ENCODE peak calls at places on chromosome 21, in nine cellular contexts. F, X, Z, E, Q, W, S, M and O are unnamed samples.

GRCh38 chr21:38266732-38267131 is 9.9 kb downstream of the KCNJ15 start:
- DNase-seq in E (no peak), Q (no peak), M (no peak), X (peak; percentile 64), W (no peak), S (peak; percentile 80), F (no peak), Z (no peak), O (no peak)

GRCh38 chr21:34669149-34669879 is 520 bp downstream of the CLIC6 start:
- DNase-seq in F (no peak), Q (no peak), X (no peak), M (no peak), Z (no peak), W (no peak), E (no peak), S (no peak), O (no peak)

GRCh38 chr21:22993822-22994574 is 1995.8 kb downstream of the NCAM2 start:
- DNase-seq in X (no peak), W (no peak), M (no peak), Z (no peak), S (no peak), F (no peak), Q (no peak), E (no peak), O (no peak)

GRCh38 chr21:39461419-39461818 is 9.6 kb downstream of the SH3BGR start:
- DNase-seq in M (no peak), W (no peak), E (no peak), S (no peak), F (no peak), Q (no peak), X (no peak), Z (no peak), O (no peak)

GRCh38 chr21:44800103-44800502 is 1.5 kb downstream of the UBE2G2 start:
- DNase-seq in X (peak; percentile 27), Q (no peak), F (no peak), E (no peak), M (no peak), S (peak; percentile 55), W (no peak), Z (no peak), O (peak; percentile 42)

GRCh38 chr21:15010645-15011044 is 54.2 kb downstream of the NRIP1 start:
- DNase-seq in M (no peak), S (no peak), X (peak; percentile 36), F (no peak), Z (no peak), E (no peak), W (no peak), Q (no peak), O (no peak)

GRCh38 chr21:22791986-22792560 is 1793.9 kb downstream of the NCAM2 start:
- DNase-seq in Z (no peak), E (no peak), W (no peak), M (no peak), X (peak; percentile 77), Q (no peak), F (peak; percentile 61), S (peak; percentile 37), O (peak; percentile 83)

GRCh38 chr21:38123626-38124025 is 133.2 kb upstream of the KCNJ15 start:
- DNase-seq in M (no peak), Z (no peak), F (no peak), W (no peak), E (no peak), S (no peak), Q (no peak), X (no peak), O (no peak)

GRCh38 chr21:45167796-45168222 is 93.4 kb downstream of the ADARB1 start:
- DNase-seq in S (peak; percentile 71), M (no peak), Z (no peak), Q (no peak), F (no peak), E (no peak), X (no peak), W (no peak), O (no peak)

GRCh38 chr21:39020751-39021474 is 162.3 kb downstream of the PSMG1 start:
- DNase-seq in S (peak; percentile 67), W (no peak), Q (no peak), F (no peak), M (no peak), E (no peak), X (peak; percentile 88), Z (no peak), O (no peak)

GRCh38 chr21:36113647-36114428 is 21.0 kb upstream of the CBR3 start:
- DNase-seq in S (no peak), Q (no peak), F (no peak), X (peak; percentile 70), M (no peak), Z (peak; percentile 39), E (peak; percentile 90), W (no peak), O (peak; percentile 39)

GRCh38 chr21:36437745-36438128 is 42.2 kb downstream of the CLDN14 start:
- DNase-seq in S (peak; percentile 80), E (no peak), X (peak; percentile 87), W (no peak), Q (no peak), M (no peak), F (no peak), Z (no peak), O (no peak)

GRCh38 chr21:39696620-39697019 is 48.4 kb upstream of the IGSF5 start:
- DNase-seq in Q (no peak), W (no peak), F (peak; percentile 2), E (no peak), S (no peak), M (no peak), X (no peak), Z (no peak), O (no peak)

GRCh38 chr21:35945089-35945671 is 115.1 kb downstream of the SETD4 start:
- DNase-seq in X (no peak), S (no peak), M (no peak), E (no peak), F (no peak), Q (no peak), W (no peak), Z (no peak), O (no peak)

GRCh38 chr21:31505975-31506374 is 153.5 kb upstream of the SOD1 start:
- DNase-seq in Z (no peak), F (no peak), S (no peak), M (no peak), Q (no peak), X (no peak), W (no peak), E (no peak), O (no peak)

GRCh38 chr21:32828908-32829307 is 57.4 kb upstream of the PAXBP1 start:
- DNase-seq in S (no peak), E (no peak), M (no peak), F (no peak), X (no peak), Z (no peak), Q (no peak), W (no peak), O (no peak)

GRCh38 chr21:22795644-22796043 is 1797.4 kb downstream of the NCAM2 start:
- DNase-seq in E (no peak), Q (no peak), F (no peak), M (no peak), X (no peak), S (no peak), W (no peak), Z (no peak), O (no peak)

GRCh38 chr21:45854702-45855247 is 126.8 kb upstream of the COL6A1 start:
- DNase-seq in Z (no peak), E (peak; percentile 30), F (no peak), Q (peak; percentile 48), S (no peak), X (no peak), M (no peak), W (no peak), O (no peak)

GRCh38 chr21:39258207-39258606 is 55.2 kb downstream of the BRWD1 start:
- DNase-seq in E (no peak), W (no peak), Q (no peak), F (no peak), M (no peak), X (no peak), Z (no peak), S (no peak), O (no peak)

GRCh38 chr21:15060776-15061175 is 4.0 kb downstream of the NRIP1 start:
- DNase-seq in Q (no peak), X (peak; percentile 84), M (no peak), S (peak; percentile 30), F (no peak), E (no peak), Z (no peak), W (no peak), O (no peak)

GRCh38 chr21:27580276-27580675 is 613.4 kb upstream of the ADAMTS5 start:
- DNase-seq in E (no peak), W (no peak), S (no peak), X (no peak), Q (no peak), M (no peak), F (no peak), Z (no peak), O (no peak)

GRCh38 chr21:33980276-33980916 is 64.8 kb upstream of the ATP5PO start:
- DNase-seq in Z (no peak), F (no peak), S (no peak), W (no peak), E (peak; percentile 60), M (no peak), Q (no peak), X (peak; percentile 80), O (no peak)

GRCh38 chr21:45331521-45332257 is 44.0 kb upstream of the POFUT2 start:
- DNase-seq in M (peak; percentile 65), S (no peak), Z (no peak), W (no peak), X (no peak), E (no peak), Q (peak; percentile 78), F (no peak), O (no peak)